ENCODE peak calls at places on chromosomes 2 and 18, in seven cellular contexts. O is neural progenitor cell; U is heart right ventricle; Y is CD4-positive, CD25-positive, alpha-beta regulatory T cell; D is psoas muscle; S is H9; J is colonic mucosa. K is an unnamed sample.

GRCh38 chr2:225056330-225057073 is 14.2 kb upstream of the DOCK10 start:
- DNase-seq in O (no peak), U (no peak), Y (no peak), D (no peak), S (no peak), J (no peak), K (no peak)

GRCh38 chr2:39094717-39095363 is 26.0 kb downstream of the SOS1 start:
- DNase-seq in O (no peak), U (no peak), Y (no peak), D (no peak), S (no peak), J (no peak), K (no peak)

GRCh38 chr2:64989982-64990614 is 899 bp downstream of the SLC1A4 start:
- DNase-seq in O (peak), U (peak), Y (no peak), D (peak), S (peak), J (peak), K (no peak)

GRCh38 chr18:37565985-37566478 is 434 bp upstream of the CELF4 start:
- DNase-seq in O (peak), U (peak), Y (no peak), D (peak), S (peak), J (no peak), K (peak)

GRCh38 chr2:235255716-235256115 is 238.1 kb upstream of the AGAP1 start:
- DNase-seq in O (no peak), U (no peak), Y (no peak), D (no peak), S (no peak), J (no peak), K (no peak)

GRCh38 chr2:223041527-223042109 is 10.4 kb upstream of the KCNE4 start:
- DNase-seq in O (no peak), U (peak), Y (no peak), D (peak), S (peak), J (peak), K (no peak)

GRCh38 chr2:78145395-78145996 is 623.3 kb upstream of the LRRTM4 start:
- DNase-seq in O (no peak), U (no peak), Y (no peak), D (no peak), S (no peak), J (no peak), K (no peak)

GRCh38 chr2:136098441-136098840 is 19.5 kb downstream of the CXCR4 start:
- DNase-seq in O (no peak), U (peak), Y (no peak), D (no peak), S (no peak), J (no peak), K (no peak)

GRCh38 chr18:51417643-51418483 is 220.4 kb upstream of the MEX3C start:
- DNase-seq in O (no peak), U (no peak), Y (no peak), D (no peak), S (peak), J (no peak), K (no peak)

GRCh38 chr2:176085861-176086771 is 2.4 kb upstream of the EVX2 start:
- DNase-seq in O (peak), U (peak), Y (no peak), D (no peak), S (peak), J (peak), K (peak)

GRCh38 chr2:29879456-29879855 is 41.9 kb downstream of the ALK start:
- DNase-seq in O (peak), U (no peak), Y (no peak), D (no peak), S (no peak), J (no peak), K (no peak)

GRCh38 chr2:76210551-76210950 is 499.8 kb upstream of the GCFC2 start:
- DNase-seq in O (no peak), U (no peak), Y (no peak), D (no peak), S (no peak), J (no peak), K (no peak)

GRCh38 chr2:219414857-219415256 is 3.3 kb upstream of the DES start:
- DNase-seq in O (no peak), U (no peak), Y (no peak), D (no peak), S (no peak), J (no peak), K (no peak)

GRCh38 chr2:95389256-95390119 is 13.0 kb upstream of the FAHD2A start:
- DNase-seq in O (peak), U (peak), Y (no peak), D (peak), S (peak), J (peak), K (peak)

GRCh38 chr2:235002198-235003095 is 50.6 kb downstream of the SH3BP4 start:
- DNase-seq in O (no peak), U (no peak), Y (no peak), D (no peak), S (no peak), J (peak), K (no peak)

GRCh38 chr2:148876190-148876588 is 1.2 kb downstream of the KIF5C start:
- DNase-seq in O (peak), U (no peak), Y (no peak), D (no peak), S (peak), J (no peak), K (peak)

GRCh38 chr2:97764559-97765263 is 51.3 kb downstream of the ZAP70 start:
- DNase-seq in O (no peak), U (no peak), Y (no peak), D (no peak), S (peak), J (no peak), K (no peak)

DNA sequence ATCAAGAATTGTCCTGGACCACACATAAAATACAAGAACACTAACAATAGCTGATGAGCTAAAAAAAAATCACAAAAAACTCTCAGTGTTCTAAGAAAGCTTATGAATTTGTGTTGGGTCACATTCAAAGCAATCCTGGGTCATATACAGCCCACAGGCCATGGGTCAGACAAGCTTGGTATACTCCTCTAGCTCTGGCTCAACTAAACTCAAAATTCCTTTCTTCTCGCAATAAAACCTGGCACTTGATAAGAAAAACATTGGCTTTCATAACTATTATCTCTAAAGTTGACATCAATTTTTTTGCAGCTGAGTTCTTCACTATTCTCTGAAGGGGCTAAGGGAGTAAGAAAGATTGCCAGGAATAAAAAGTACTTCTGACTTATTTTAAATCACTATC is 38.3 kb downstream of the FBXO48 start:
- DNase-seq in O (no peak), U (no peak), Y (no peak), D (no peak), S (no peak), J (no peak), K (no peak)
- H3K27ac ChIP-seq in O (no peak), U (no peak), Y (no peak), D (no peak), S (no peak), J (no peak), K (no peak)

GRCh38 chr2:127134833-127135830 is 28.2 kb upstream of the BIN1 start:
- DNase-seq in O (no peak), U (no peak), Y (no peak), D (no peak), S (no peak), J (no peak), K (no peak)
- H3K27ac ChIP-seq in O (no peak), U (no peak), Y (no peak), D (peak), S (no peak), J (no peak), K (peak)

DNA sequence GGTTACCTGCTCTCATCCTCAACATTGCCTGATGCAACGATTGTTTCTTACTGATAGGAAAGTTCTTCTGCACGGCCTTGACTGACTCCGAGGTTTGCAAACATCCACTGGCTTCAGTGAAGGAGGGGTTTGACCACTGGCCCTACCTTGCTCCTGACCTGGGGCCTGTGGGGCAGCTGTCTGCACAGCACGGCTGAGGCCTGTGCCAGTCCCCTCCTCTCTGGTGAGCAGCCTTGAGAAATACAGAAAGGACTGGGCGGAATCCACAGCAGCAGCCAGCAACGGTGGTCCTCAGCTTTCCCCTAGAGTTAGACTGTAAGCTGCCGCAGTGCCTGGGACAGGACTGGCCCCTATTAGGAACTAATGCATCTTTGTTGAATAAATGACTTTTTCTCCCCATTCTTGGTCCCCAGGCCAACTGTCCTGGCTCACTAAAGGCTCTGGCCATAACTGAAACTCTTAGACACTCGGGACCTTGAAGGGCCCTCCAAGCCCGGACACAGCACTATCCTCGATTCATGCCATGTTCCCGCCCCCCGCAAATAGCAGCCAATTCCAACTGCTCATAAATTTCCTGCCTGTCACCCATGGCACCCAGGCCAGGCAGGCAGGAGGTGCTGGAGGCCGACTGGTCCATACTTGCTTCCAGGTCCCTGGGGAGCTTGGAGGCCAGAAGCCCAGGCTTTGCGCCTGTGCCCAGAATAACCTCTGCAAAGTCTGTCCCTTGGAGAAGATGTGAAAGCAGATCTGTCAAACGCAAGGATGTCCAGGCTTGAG is 26.7 kb downstream of the ATOH8 start:
- DNase-seq in O (no peak), U (no peak), Y (no peak), D (peak), S (no peak), J (no peak), K (no peak)
- H3K27ac ChIP-seq in O (no peak), U (no peak), Y (no peak), D (peak), S (no peak), J (no peak), K (no peak)

GRCh38 chr2:71611781-71612545 is 158.6 kb downstream of the DYSF start:
- DNase-seq in O (no peak), U (no peak), Y (no peak), D (peak), S (peak), J (peak), K (no peak)

GRCh38 chr2:71613953-71614925 is 160.9 kb downstream of the DYSF start:
- DNase-seq in O (no peak), U (peak), Y (no peak), D (peak), S (peak), J (peak), K (no peak)

GRCh38 chr2:71613566-71613952 is 160.2 kb downstream of the DYSF start:
- DNase-seq in O (no peak), U (no peak), Y (no peak), D (peak), S (no peak), J (no peak), K (no peak)

GRCh38 chr2:71611247-71611646 is 157.9 kb downstream of the DYSF start:
- DNase-seq in O (no peak), U (no peak), Y (no peak), D (peak), S (peak), J (peak), K (peak)

DNA sequence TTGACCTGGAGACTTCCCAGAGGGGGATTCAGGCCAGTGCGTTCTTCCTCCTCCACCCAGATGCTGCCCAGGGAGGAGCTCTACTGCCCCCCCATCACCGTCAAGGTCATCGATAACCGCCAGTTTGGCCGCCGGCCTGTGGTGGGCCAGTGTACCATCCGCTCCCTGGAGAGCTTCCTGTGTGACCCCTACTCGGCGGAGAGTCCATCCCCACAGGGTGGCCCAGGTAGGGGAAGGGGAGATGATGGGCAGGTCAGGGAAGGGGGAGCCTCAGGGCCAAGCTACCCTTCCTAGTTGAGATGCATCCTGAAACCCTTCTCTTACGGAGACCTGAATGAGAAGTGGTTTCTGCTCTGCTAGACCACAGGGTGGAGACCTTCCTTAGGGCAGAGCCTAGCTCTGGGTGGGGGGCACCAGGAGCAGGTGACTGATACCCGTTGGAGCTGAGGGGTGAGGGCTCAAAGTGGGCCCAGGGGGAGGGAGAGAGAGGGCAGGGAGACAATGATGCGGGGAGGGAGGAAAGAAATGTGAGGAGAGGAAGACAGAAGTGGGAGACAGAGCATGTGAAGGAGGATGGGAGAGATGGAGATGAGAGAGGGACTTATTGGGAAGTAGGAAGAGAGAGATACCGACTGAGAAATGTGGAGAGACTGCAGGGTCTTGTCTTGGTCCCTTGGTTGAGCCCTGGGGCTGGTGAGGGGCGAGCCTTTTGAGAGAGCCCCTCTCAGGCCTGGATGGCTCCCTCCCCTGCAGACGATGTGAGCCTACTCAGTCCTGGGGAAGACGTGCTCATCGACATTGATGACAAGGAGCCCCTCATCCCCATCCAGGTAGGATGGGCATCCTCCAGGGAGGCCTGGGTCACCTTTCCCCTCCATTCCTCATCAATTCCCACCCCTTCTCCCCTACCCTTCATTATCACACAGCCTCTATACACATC is 159.5 kb downstream of the DYSF start:
- DNase-seq in O (no peak), U (no peak), Y (no peak), D (peak), S (peak), J (peak), K (no peak)
- H3K27ac ChIP-seq in O (no peak), U (no peak), Y (no peak), D (peak), S (no peak), J (no peak), K (no peak)

GRCh38 chr2:70133521-70134348 is 46.5 kb downstream of the PCBP1 start:
- DNase-seq in O (no peak), U (no peak), Y (peak), D (no peak), S (no peak), J (no peak), K (no peak)
- H3K27ac ChIP-seq in O (no peak), U (peak), Y (peak), D (peak), S (no peak), J (peak), K (peak)

DNA sequence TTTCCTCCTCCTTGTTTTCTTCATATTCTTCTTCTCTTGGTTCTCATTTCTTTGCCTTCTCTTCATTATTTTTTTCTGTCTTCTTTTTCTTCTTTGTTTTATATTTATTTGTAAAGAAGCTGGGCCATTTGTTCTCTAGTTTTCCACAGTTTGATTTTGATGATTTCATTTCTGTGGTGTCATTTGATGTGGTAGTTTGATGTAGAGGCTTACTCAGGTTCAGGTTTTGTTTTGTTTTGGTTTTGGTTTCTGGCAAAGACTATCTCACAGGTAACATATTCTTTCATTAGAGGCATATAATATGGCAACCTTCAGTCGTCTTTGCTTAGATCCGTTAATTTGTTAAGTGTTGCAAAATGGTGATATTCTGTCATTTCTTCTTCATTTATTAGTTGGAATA is 75.3 kb downstream of the BABAM2 start:
- DNase-seq in O (no peak), U (no peak), Y (no peak), D (no peak), S (no peak), J (no peak), K (no peak)
- H3K27ac ChIP-seq in O (no peak), U (no peak), Y (peak), D (no peak), S (no peak), J (no peak), K (no peak)

K was measured in dorsolateral prefrontal cortex.